ENCODE peak calls at places on chromosomes 5 and 9, in eight cellular contexts. W, E, A, S, R, Q, H and M are unnamed samples.
A peak's percentile ranks its signal among the peaks of the same experiment; 100 is the strongest.

GRCh38 chr5:1633605-1634336 is 110.0 kb upstream of the LPCAT1 start:
- DNase-seq in E (peak; percentile 87), Q (peak; percentile 36), W (peak; percentile 83), A (peak; percentile 46), S (peak; percentile 65), R (peak; percentile 78), H (peak; percentile 26), M (peak; percentile 31)

GRCh38 chr5:142527664-142528295 is 158.1 kb downstream of the FGF1 start:
- DNase-seq in Q (no peak), R (no peak), A (no peak), S (no peak), H (no peak), E (no peak), W (no peak), M (no peak)

GRCh38 chr5:10689391-10690081 is 71.5 kb downstream of the DAP start:
- DNase-seq in E (no peak), A (no peak), Q (peak; percentile 53), R (no peak), S (no peak), H (peak; percentile 35), W (no peak), M (no peak)

GRCh38 chr9:133910855-133911514 is 81.1 kb downstream of the VAV2 start:
- DNase-seq in E (no peak), Q (no peak), R (peak; percentile 33), S (no peak), W (no peak), H (no peak), A (peak; percentile 49), M (no peak)

GRCh38 chr5:126808619-126809018 is 31.7 kb downstream of the LMNB1 start:
- DNase-seq in A (peak; percentile 12), H (peak; percentile 53), W (no peak), Q (no peak), E (no peak), R (no peak), S (no peak), M (no peak)

GRCh38 chr9:95157491-95158151 is 159.9 kb downstream of the FANCC start:
- DNase-seq in S (peak; percentile 30), Q (peak; percentile 92), R (peak; percentile 62), W (peak; percentile 59), A (peak; percentile 17), E (no peak), H (peak; percentile 10), M (no peak)

GRCh38 chr5:118578093-118578492 is 410.3 kb downstream of the DTWD2 start:
- DNase-seq in A (no peak), H (no peak), S (no peak), E (no peak), Q (no peak), R (no peak), W (no peak), M (no peak)

GRCh38 chr9:111661150-111661801 is at the start of gene GNG10:
- DNase-seq in S (no peak), W (peak; percentile 64), E (peak; percentile 67), R (peak; percentile 51), H (peak; percentile 43), A (peak; percentile 51), Q (peak; percentile 47), M (peak; percentile 58)

GRCh38 chr5:124678478-124678877 is 68.0 kb downstream of the ZNF608 start:
- DNase-seq in A (peak; percentile 31), Q (no peak), R (no peak), W (no peak), H (no peak), E (no peak), S (no peak), M (no peak)

GRCh38 chr5:58969253-58969652 is 386.4 kb downstream of the RAB3C start:
- DNase-seq in E (no peak), A (no peak), R (no peak), H (no peak), S (no peak), Q (no peak), W (no peak), M (no peak)

GRCh38 chr5:172878585-172879433 is 44.8 kb downstream of the ERGIC1 start:
- DNase-seq in E (no peak), H (peak; percentile 92), A (no peak), Q (peak; percentile 86), W (no peak), S (no peak), R (peak; percentile 51), M (no peak)

GRCh38 chr9:17532461-17532860 is 46.4 kb upstream of the SH3GL2 start:
- DNase-seq in H (no peak), E (no peak), S (no peak), A (no peak), R (no peak), W (no peak), Q (no peak), M (no peak)

GRCh38 chr9:16559418-16560188 is 310.9 kb downstream of the BNC2 start:
- DNase-seq in A (no peak), R (no peak), E (no peak), S (no peak), H (no peak), Q (no peak), W (peak; percentile 81), M (no peak)

DNA sequence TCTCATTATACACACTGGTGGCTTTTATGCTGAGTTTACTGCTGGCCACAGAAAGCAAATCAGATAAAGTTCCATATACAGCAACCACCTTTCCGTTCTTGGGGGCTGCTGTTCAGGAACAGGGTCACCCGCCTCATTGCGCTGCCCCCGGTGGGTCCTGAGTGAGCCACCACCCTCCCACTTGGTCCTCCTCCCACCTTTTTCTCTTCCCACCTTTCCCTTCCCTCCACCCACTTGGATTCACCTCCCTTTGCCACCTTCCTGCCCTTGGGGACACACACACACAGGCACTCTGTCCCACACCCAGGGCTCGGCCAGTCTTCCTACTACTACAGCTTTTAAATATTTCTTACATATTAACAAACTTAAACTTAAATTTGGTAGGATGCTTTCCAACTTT is 127.6 kb downstream of the WDR70 start:
- DNase-seq in W (no peak), E (no peak), S (no peak), A (no peak), H (no peak), Q (no peak), R (no peak), M (no peak)
- TF ChIP-seq CTCF in W (no peak), E (no peak), S (no peak), A (no peak), H (no peak), Q (no peak), R (no peak), M (no peak)

GRCh38 chr9:68950689-68951088 is 63.2 kb downstream of the PRKACG start:
- DNase-seq in W (no peak), H (no peak), Q (no peak), E (no peak), A (no peak), R (no peak), S (no peak), M (no peak)
- H3K27me3 ChIP-seq in W (no peaks in the 10 kb centered on the region), H (no peaks in the 10 kb centered on the region), Q (no peaks in the 10 kb centered on the region), E (no peaks in the 10 kb centered on the region), A (no peaks in the 10 kb centered on the region), R (no peaks in the 10 kb centered on the region), S (no peaks in the 10 kb centered on the region), M (no peaks in the 10 kb centered on the region)

GRCh38 chr9:2962471-2963172 is 118.7 kb upstream of the PUM3 start:
- DNase-seq in W (no peak), R (no peak), Q (no peak), S (no peak), E (no peak), A (peak; percentile 33), H (no peak), M (no peak)
- H3K27ac ChIP-seq in W (no peak overlapping the region), R (no peak overlapping the region), Q (no peak overlapping the region), S (no peak overlapping the region), E (no peak overlapping the region), A (no peak overlapping the region), H (no peak overlapping the region), M (no peak overlapping the region)

DNA sequence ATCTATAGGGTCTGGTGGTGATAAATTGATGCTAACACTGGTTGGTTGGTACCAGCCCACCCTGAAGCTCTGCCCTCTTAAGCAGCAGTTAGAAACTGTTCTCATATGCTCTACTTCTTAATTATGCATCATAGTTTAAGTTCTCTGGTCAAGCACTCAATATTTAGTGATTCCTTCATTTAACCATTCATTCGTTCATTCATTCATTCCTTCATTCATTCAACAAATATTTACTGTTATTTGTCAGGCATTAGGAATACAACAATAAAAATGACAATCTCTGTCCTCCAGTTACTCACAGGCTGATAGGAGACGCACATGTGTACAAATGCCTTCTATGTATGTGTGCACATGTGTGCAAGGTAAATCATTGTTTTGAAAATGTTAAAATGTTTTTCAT is 54.6 kb downstream of the TRIM32 start:
- DNase-seq in S (no peak), H (no peak), Q (no peak), E (no peak), R (no peak), W (no peak), A (no peak), M (no peak)
- TF ChIP-seq CTCF in S (no peak), H (no peak), Q (no peak), E (no peak), R (no peak), W (no peak), A (no peak), M (no peak)

DNA sequence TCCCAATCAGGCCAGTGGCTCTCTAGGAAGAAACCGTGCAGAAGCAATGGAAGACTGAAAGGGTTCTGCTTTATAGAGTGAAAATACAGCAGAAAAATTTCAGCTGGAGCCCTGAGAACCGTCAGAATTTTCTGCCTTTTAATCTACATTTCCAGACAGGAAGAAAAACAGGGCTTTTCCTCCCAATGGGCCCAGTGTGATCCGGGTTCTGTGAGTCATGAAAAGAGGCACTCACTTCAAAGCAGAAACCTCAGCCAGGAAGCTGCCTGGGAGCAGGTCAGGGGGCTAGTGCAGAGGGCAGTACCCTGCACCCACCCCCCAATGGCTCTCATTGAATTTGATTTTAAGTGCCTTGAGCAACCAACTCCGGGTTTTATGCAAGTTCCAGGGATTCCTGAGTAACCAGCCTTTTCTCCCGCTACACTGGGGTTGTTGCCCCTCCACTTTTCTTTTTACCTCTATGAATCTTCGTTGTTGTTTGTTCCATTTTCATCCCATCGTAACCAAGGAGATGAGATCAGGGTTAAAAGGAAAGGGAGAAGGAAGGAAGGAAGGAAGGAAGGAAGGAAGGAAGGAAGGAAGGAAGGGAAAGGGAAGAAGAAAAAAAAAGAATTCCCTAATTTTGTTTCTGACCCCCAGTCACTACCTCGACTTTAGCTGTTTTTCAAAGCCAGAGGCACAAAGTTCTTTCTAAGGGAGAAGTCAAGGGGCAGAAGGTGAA is 1.3 kb downstream of the BARHL1 start:
- DNase-seq in S (no peak), H (peak; percentile 7), Q (no peak), R (no peak), E (peak; percentile 1), A (no peak), W (no peak), M (no peak)
- H3K27me3 ChIP-seq in S (peaks cover 95% of the 10 kb centered on the region), H (peaks cover 85% of the 10 kb centered on the region), Q (peaks cover 95% of the 10 kb centered on the region), R (peaks cover 73% of the 10 kb centered on the region), E (peaks cover 100% of the 10 kb centered on the region), A (peaks cover 64% of the 10 kb centered on the region), W (peaks cover 83% of the 10 kb centered on the region), M (peaks cover 92% of the 10 kb centered on the region)

GRCh38 chr9:121721770-121722169 is 70.3 kb downstream of the DAB2IP start:
- DNase-seq in R (no peak), S (no peak), E (no peak), H (no peak), W (no peak), Q (no peak), A (no peak), M (no peak)
- H3K27ac ChIP-seq in R (peak overlapping the region; percentile 84), S (peak overlapping the region; percentile 93), E (no peak overlapping the region), H (no peak overlapping the region), W (no peak overlapping the region), Q (no peak overlapping the region), A (no peak overlapping the region), M (no peak overlapping the region)